ENCODE peak calls at places on chromosomes 6 and 20, in four cellular contexts. Z is RWPE1, M is tibial nerve, U is heart left ventricle. W is an unnamed sample.

GRCh38 chr20:297098-297924 is at the start of gene ZCCHC3:
- DNase-seq in M (peak), U (peak), Z (peak), W (peak)

GRCh38 chr20:24754691-24755090 is 194.4 kb upstream of the CST7 start:
- DNase-seq in Z (no peak), U (no peak), M (no peak), W (no peak)

GRCh38 chr6:42572523-42572922 is 8.7 kb downstream of the UBR2 start:
- DNase-seq in Z (no peak), M (no peak), U (no peak), W (no peak)

GRCh38 chr20:24950128-24950835 is 1.2 kb downstream of the CST7 start:
- DNase-seq in Z (no peak), U (no peak), M (no peak), W (no peak)

GRCh38 chr6:11538799-11539468 is 1.4 kb downstream of the TMEM170B start:
- DNase-seq in U (no peak), M (no peak), Z (no peak), W (no peak)

GRCh38 chr20:16701296-16701695 is 28.5 kb upstream of the SNRPB2 start:
- DNase-seq in Z (no peak), U (no peak), M (no peak), W (no peak)

GRCh38 chr6:148335582-148335981 is 7.1 kb upstream of the SASH1 start:
- DNase-seq in U (no peak), Z (peak), M (no peak), W (no peak)

GRCh38 chr6:10610289-10610688 is 84.1 kb downstream of the C6orf52 start:
- DNase-seq in U (peak), M (no peak), Z (no peak), W (no peak)

GRCh38 chr6:43990627-43991619 is 136.3 kb downstream of the MRPL14 start:
- DNase-seq in Z (no peak), U (no peak), M (no peak), W (peak)

GRCh38 chr6:107977283-107977682 is 19.3 kb upstream of the SEC63 start:
- DNase-seq in U (no peak), Z (peak), M (no peak), W (peak)

GRCh38 chr20:41169184-41169690 is 31.9 kb downstream of the PLCG1 start:
- DNase-seq in M (peak), Z (no peak), U (no peak), W (no peak)

GRCh38 chr20:13113731-13114130 is 105.0 kb downstream of the SPTLC3 start:
- DNase-seq in Z (no peak), U (no peak), M (no peak), W (no peak)

GRCh38 chr6:128327890-128328289 is 192.5 kb downstream of the PTPRK start:
- DNase-seq in M (no peak), U (no peak), Z (no peak), W (peak)

GRCh38 chr6:110618591-110619267 is 142.3 kb upstream of the SLC22A16 start:
- DNase-seq in Z (peak), M (no peak), U (no peak), W (peak)

GRCh38 chr6:7112741-7113313 is 5.1 kb downstream of the RREB1 start:
- DNase-seq in M (no peak), U (peak), Z (peak), W (peak)

GRCh38 chr20:57911512-57912226 is 201.9 kb upstream of the PMEPA1 start:
- DNase-seq in M (no peak), Z (peak), U (no peak), W (no peak)

GRCh38 chr6:25278914-25279747 is at the start of gene CARMIL1:
- DNase-seq in M (peak), U (peak), Z (peak), W (peak)

GRCh38 chr6:116191881-116192280 is 62.0 kb downstream of the TSPYL4 start:
- DNase-seq in U (no peak), M (no peak), Z (no peak), W (no peak)

GRCh38 chr6:27250955-27251671 is 3.6 kb downstream of the PRSS16 start:
- DNase-seq in U (peak), Z (peak), M (no peak), W (peak)

GRCh38 chr6:134007077-134007476 is 45.3 kb downstream of the SLC2A12 start:
- DNase-seq in Z (no peak), M (no peak), U (no peak), W (peak)

GRCh38 chr6:87806635-87807034 is 104.6 kb upstream of the AKIRIN2 start:
- DNase-seq in U (no peak), Z (no peak), M (no peak), W (no peak)

GRCh38 chr6:53441035-53441493 is 92.3 kb upstream of the ELOVL5 start:
- DNase-seq in U (no peak), M (no peak), Z (no peak), W (no peak)

GRCh38 chr20:13336308-13337089 is 115.4 kb downstream of the ISM1 start:
- DNase-seq in Z (peak), M (no peak), U (no peak), W (peak)

GRCh38 chr6:30357678-30358339 is 12.9 kb downstream of the RPP21 start:
- DNase-seq in U (peak), M (no peak), Z (peak), W (peak)

GRCh38 chr20:35539756-35540212 is 2.1 kb upstream of the ERGIC3 start:
- DNase-seq in U (no peak), Z (no peak), M (no peak), W (peak)

GRCh38 chr6:68719761-68720160 is 84.7 kb downstream of the ADGRB3 start:
- DNase-seq in U (no peak), M (no peak), Z (no peak), W (no peak)

GRCh38 chr20:19019734-19020364 is 192.6 kb upstream of the SLC24A3 start:
- DNase-seq in Z (no peak), M (no peak), U (no peak), W (no peak)

GRCh38 chr20:53706511-53707031 is 112.9 kb upstream of the ZNF217 start:
- DNase-seq in Z (no peak), M (no peak), U (no peak), W (no peak)

GRCh38 chr6:109165392-109165964 is 70.2 kb downstream of the CEP57L1 start:
- DNase-seq in U (peak), Z (peak), M (no peak), W (peak)

GRCh38 chr20:20365593-20365992 is 2.3 kb upstream of the INSM1 start:
- DNase-seq in Z (no peak), M (no peak), U (no peak), W (no peak)

GRCh38 chr6:159125977-159126376 is 43.2 kb upstream of the FNDC1 start:
- DNase-seq in Z (no peak), M (no peak), U (peak), W (no peak)

GRCh38 chr6:35359744-35360348 is 17.5 kb downstream of the PPARD start:
- DNase-seq in M (no peak), Z (no peak), U (peak), W (peak)

GRCh38 chr6:139137716-139138115 is 2.8 kb downstream of the HECA start:
- DNase-seq in Z (no peak), M (no peak), U (no peak), W (no peak)

GRCh38 chr6:157659536-157660271 is 163.3 kb upstream of the SNX9 start:
- DNase-seq in U (no peak), M (no peak), Z (no peak), W (peak)

GRCh38 chr20:37901280-37901666 is 1.7 kb upstream of the VSTM2L start:
- DNase-seq in M (no peak), U (no peak), Z (no peak), W (no peak)

GRCh38 chr20:37902504-37903313 is at the start of gene VSTM2L:
- DNase-seq in M (no peak), U (no peak), Z (peak), W (peak)

GRCh38 chr20:37904008-37904675 is 1.2 kb downstream of the VSTM2L start:
- DNase-seq in U (no peak), Z (no peak), M (no peak), W (no peak)

GRCh38 chr20:37903317-37904007 is 535 bp downstream of the VSTM2L start:
- DNase-seq in Z (no peak), M (no peak), U (no peak), W (peak)

DNA sequence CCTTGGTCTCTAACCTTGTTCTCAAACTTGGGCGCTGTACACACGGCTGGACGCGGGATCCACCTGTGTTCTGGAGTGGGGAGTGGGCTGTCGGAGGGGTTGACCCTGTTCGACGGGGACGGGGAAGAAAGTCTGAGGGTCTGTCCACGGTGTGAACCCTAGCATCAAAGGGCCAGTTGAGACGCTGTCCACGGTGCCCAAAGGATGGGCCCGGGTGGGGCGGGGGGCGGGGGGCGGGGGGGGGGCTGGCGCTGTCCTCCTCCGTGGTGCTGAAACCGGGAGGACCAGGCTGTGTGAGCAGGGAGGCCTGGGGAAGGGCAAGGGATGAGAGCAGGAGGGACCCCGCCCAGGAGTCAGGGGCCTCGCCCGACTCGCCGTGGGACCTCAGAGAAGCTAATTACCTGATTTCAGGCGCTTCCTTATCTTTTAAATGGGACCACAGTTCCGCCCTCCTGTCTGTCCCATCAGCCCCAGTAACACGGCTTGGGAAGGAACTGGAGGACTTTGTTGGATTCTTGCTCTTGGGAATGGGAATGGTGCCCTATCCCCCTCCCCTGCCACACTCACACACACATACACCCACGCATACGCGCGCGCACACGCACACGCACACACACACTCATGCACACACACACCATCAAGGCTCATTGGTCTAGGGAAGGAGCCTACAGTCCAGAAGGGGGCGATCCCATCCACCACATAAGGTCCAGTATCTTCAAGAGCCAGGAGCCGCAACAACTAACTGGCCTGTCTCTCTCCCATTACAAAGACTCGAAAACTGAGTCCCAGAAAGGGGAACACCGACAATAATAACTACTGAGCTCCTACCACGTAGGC is 1.0 kb upstream of the VSTM2L start:
- DNase-seq in M (no peak), U (no peak), Z (peak), W (peak)
- TF ChIP-seq CTCF in M (no peak), U (peak), Z (no peak), W (peak)

DNA sequence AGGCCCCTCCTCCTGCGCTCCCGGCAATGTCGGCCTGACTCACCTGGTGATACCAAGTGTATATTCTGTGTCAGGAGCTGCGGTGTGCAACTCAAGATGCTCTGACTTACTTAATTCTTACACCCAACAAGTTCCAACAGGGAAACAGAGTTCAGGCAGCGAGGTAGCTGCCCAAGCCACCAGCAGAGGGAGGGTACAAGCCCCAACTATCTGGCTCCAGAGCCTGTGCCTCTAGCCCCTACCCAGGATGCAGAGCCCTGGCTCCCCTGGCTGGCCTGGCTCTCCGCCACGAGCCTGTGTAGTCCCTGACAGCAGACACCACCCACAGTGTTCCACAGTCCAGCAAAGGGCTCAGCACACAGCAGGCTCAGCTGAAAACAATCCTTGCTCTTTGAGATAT is 34.9 kb downstream of the C20orf203 start:
- DNase-seq in M (no peak), Z (peak), U (peak), W (no peak)
- TF ChIP-seq CTCF in M (no peak), Z (no peak), U (no peak), W (no peak)

GRCh38 chr6:45417461-45417860 is 39.7 kb upstream of the SUPT3H start:
- DNase-seq in U (no peak), M (no peak), Z (no peak), W (no peak)

GRCh38 chr6:45421700-45422540 is 44.2 kb upstream of the SUPT3H start:
- DNase-seq in M (peak), U (peak), Z (no peak), W (peak)

GRCh38 chr6:45420083-45420908 is 42.6 kb upstream of the SUPT3H start:
- DNase-seq in M (no peak), U (peak), Z (no peak), W (no peak)

GRCh38 chr6:45420909-45421699 is 43.4 kb upstream of the SUPT3H start:
- DNase-seq in Z (no peak), U (no peak), M (no peak), W (no peak)

GRCh38 chr6:45419574-45420082 is 41.9 kb upstream of the SUPT3H start:
- DNase-seq in Z (no peak), U (peak), M (peak), W (peak)
- TF ChIP-seq CTCF in Z (peak), U (peak), M (no peak), W (no peak)

GRCh38 chr6:31712296-31712695 is 2.9 kb upstream of the LY6G6D start:
- DNase-seq in Z (no peak), M (no peak), U (peak), W (peak)
- TF ChIP-seq CTCF in Z (no peak), M (no peak), U (peak), W (peak)

W was measured in Calu3.